ENCODE peak calls at places on chromosomes 13 and 19, in seven cellular contexts. One of them, this sample, is unnamed.

GRCh38 chr13:41939403-41939802 is 21.5 kb downstream of the VWA8 start:
- DNase-seq in H1: no peak
- DNase-seq in WTC11: no peak
- DNase-seq in K562: no peak
- DNase-seq in HepG2: no peak
- DNase-seq in HEK293T: no peak
- DNase-seq in GM12878: no peak
- DNase-seq in this sample: no peak

GRCh38 chr13:44303681-44304432 is 69.8 kb upstream of the SERP2 start:
- DNase-seq in K562: no peak
- DNase-seq in HepG2: no peak
- DNase-seq in HEK293T: no peak
- DNase-seq in H1: no peak
- DNase-seq in GM12878: no peak
- DNase-seq in WTC11: no peak
- DNase-seq in this sample: no peak

GRCh38 chr19:39083983-39084731 is at the start of gene ACP7:
- DNase-seq in HepG2: no peak
- DNase-seq in GM12878: no peak
- DNase-seq in K562: no peak
- DNase-seq in WTC11: peak
- DNase-seq in HEK293T: no peak
- DNase-seq in H1: no peak
- DNase-seq in this sample: no peak

GRCh38 chr13:67231481-67231940 is 1.4 kb upstream of the PCDH9 start:
- DNase-seq in HEK293T: no peak
- DNase-seq in K562: no peak
- DNase-seq in GM12878: no peak
- DNase-seq in H1: no peak
- DNase-seq in HepG2: no peak
- DNase-seq in WTC11: no peak
- DNase-seq in this sample: no peak

GRCh38 chr13:78649997-78650724 is 8.8 kb downstream of the OBI1 start:
- DNase-seq in HepG2: no peak
- DNase-seq in K562: peak
- DNase-seq in H1: no peak
- DNase-seq in HEK293T: no peak
- DNase-seq in WTC11: no peak
- DNase-seq in GM12878: no peak
- DNase-seq in this sample: no peak

GRCh38 chr19:5068251-5069090 is 99.6 kb downstream of the KDM4B start:
- DNase-seq in GM12878: no peak
- DNase-seq in HepG2: peak
- DNase-seq in WTC11: no peak
- DNase-seq in H1: no peak
- DNase-seq in HEK293T: no peak
- DNase-seq in K562: no peak
- DNase-seq in this sample: no peak

GRCh38 chr13:77168232-77168631 is 141.3 kb upstream of the FBXL3 start:
- DNase-seq in WTC11: no peak
- DNase-seq in K562: no peak
- DNase-seq in GM12878: no peak
- DNase-seq in HepG2: no peak
- DNase-seq in H1: no peak
- DNase-seq in HEK293T: no peak
- DNase-seq in this sample: no peak

GRCh38 chr19:38683393-38684077 is 36.1 kb downstream of the ACTN4 start:
- DNase-seq in GM12878: no peak
- DNase-seq in K562: peak
- DNase-seq in H1: peak
- DNase-seq in HEK293T: peak
- DNase-seq in HepG2: peak
- DNase-seq in WTC11: peak
- DNase-seq in this sample: peak

GRCh38 chr13:102141625-102142472 is 260.0 kb downstream of the FGF14 start:
- DNase-seq in HepG2: peak
- DNase-seq in GM12878: no peak
- DNase-seq in HEK293T: no peak
- DNase-seq in H1: no peak
- DNase-seq in WTC11: no peak
- DNase-seq in K562: peak
- DNase-seq in this sample: no peak

DNA sequence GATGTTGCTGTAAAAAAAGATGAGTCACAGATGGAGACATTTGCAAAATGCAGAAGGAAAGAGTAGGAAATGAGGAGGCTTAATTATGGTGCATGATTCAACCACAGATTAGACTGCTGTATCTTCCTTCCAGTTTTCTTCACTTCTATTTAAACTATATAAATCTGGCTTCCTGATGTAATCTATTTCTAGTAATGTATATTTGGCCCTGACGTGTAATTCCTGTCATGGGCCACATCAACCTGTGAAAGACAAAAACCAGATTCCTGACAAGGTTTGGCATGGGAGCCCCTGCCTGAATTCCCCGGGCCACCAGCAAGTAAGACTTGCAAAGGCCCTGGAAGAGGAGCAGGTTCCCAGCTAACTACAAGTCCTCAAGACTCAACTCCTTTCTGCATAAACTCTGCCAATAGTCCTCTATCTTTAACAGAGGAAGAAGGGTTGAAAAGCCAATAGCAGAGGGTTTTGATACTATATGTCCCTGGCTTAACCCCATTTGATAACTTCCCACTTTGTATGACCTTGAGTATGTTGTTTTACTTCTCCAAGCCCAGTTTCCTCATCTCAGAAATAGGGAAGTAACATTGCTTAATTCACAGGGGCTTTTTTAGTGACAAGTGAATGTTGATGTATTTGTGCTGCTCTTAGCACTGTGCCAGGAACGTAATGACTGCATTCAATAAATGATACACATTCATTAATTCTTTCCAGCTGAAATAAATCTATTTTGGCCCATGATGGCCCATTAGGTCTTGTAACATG is 172.7 kb downstream of the SPRY2 start:
- DNase-seq in H1: no peak
- DNase-seq in WTC11: no peak
- DNase-seq in K562: no peak
- DNase-seq in HepG2: no peak
- DNase-seq in GM12878: no peak
- DNase-seq in HEK293T: no peak
- DNase-seq in this sample: no peak
- TF ChIP-seq SP1 in H1: no peak
- TF ChIP-seq SP1 in WTC11: no peak
- TF ChIP-seq SP1 in K562: no peak
- TF ChIP-seq SP1 in HepG2: no peak
- TF ChIP-seq SP1 in GM12878: no peak
- TF ChIP-seq SP1 in HEK293T: no peak
- TF ChIP-seq SP1 in this sample: no peak

DNA sequence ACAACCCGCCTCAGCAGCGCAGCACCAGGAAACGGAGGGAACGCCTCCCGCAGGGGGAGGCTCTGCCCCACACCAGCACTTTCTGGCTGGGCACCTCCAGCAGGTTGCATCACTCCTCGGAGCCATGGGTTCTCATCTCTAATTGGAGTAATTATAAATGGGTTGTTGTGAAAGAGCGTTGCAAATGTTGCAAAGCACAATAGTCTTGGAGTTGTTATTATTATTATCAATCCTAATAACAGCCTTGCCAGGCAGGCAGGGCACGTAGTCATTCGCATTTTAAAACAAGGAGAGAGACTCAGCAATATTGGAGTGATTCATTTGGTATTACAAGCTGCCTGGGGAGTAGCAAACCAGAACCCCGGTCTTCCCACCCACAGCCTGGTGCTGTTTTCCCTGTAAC is 108.6 kb upstream of the GJB6 start:
- DNase-seq in WTC11: no peak
- DNase-seq in GM12878: no peak
- DNase-seq in HepG2: no peak
- DNase-seq in H1: no peak
- DNase-seq in K562: no peak
- DNase-seq in HEK293T: no peak
- DNase-seq in this sample: no peak
- TF ChIP-seq SP1 in WTC11: no peak
- TF ChIP-seq SP1 in GM12878: no peak
- TF ChIP-seq SP1 in HepG2: no peak
- TF ChIP-seq SP1 in H1: no peak
- TF ChIP-seq SP1 in K562: no peak
- TF ChIP-seq SP1 in HEK293T: no peak
- TF ChIP-seq SP1 in this sample: no peak

GRCh38 chr13:72850959-72851677 is 69.2 kb downstream of the PIBF1 start:
- DNase-seq in HepG2: no peak
- DNase-seq in H1: no peak
- DNase-seq in GM12878: no peak
- DNase-seq in WTC11: peak
- DNase-seq in HEK293T: no peak
- DNase-seq in K562: no peak
- DNase-seq in this sample: no peak

GRCh38 chr13:72851678-72852014 is 69.7 kb downstream of the PIBF1 start:
- DNase-seq in HepG2: no peak
- DNase-seq in K562: no peak
- DNase-seq in HEK293T: no peak
- DNase-seq in GM12878: no peak
- DNase-seq in H1: no peak
- DNase-seq in WTC11: no peak
- DNase-seq in this sample: no peak

GRCh38 chr13:72853000-72853399 is 71.1 kb downstream of the PIBF1 start:
- DNase-seq in K562: no peak
- DNase-seq in WTC11: no peak
- DNase-seq in HepG2: no peak
- DNase-seq in GM12878: no peak
- DNase-seq in H1: no peak
- DNase-seq in HEK293T: no peak
- DNase-seq in this sample: no peak

GRCh38 chr13:72849571-72849970 is 67.6 kb downstream of the PIBF1 start:
- DNase-seq in K562: no peak
- DNase-seq in HepG2: no peak
- DNase-seq in WTC11: no peak
- DNase-seq in HEK293T: no peak
- DNase-seq in H1: no peak
- DNase-seq in GM12878: no peak
- DNase-seq in this sample: no peak

GRCh38 chr13:72852207-72852606 is 70.3 kb downstream of the PIBF1 start:
- DNase-seq in GM12878: no peak
- DNase-seq in WTC11: no peak
- DNase-seq in K562: no peak
- DNase-seq in HepG2: no peak
- DNase-seq in H1: no peak
- DNase-seq in HEK293T: no peak
- DNase-seq in this sample: no peak
- TF ChIP-seq SP1 in GM12878: no peak
- TF ChIP-seq SP1 in WTC11: no peak
- TF ChIP-seq SP1 in K562: no peak
- TF ChIP-seq SP1 in HepG2: no peak
- TF ChIP-seq SP1 in H1: no peak
- TF ChIP-seq SP1 in HEK293T: no peak
- TF ChIP-seq SP1 in this sample: no peak

GRCh38 chr13:27170221-27170520 is 1.4 kb downstream of the USP12 start:
- DNase-seq in K562: no peak
- DNase-seq in HEK293T: no peak
- DNase-seq in HepG2: no peak
- DNase-seq in WTC11: no peak
- DNase-seq in H1: no peak
- DNase-seq in GM12878: no peak
- DNase-seq in this sample: no peak
- TF ChIP-seq SP1 in K562: no peak
- TF ChIP-seq SP1 in HEK293T: no peak
- TF ChIP-seq SP1 in HepG2: no peak
- TF ChIP-seq SP1 in WTC11: no peak
- TF ChIP-seq SP1 in H1: no peak
- TF ChIP-seq SP1 in GM12878: no peak
- TF ChIP-seq SP1 in this sample: no peak

This sample was measured in HCT116.